ENCODE peak calls at places on chromosomes 11 and 22, in six cellular contexts. K is adrenal gland, J is neural crest cell, L is EL, D is endothelial cell, X is NCI-H2081. F is an unnamed sample.

GRCh38 chr11:65423516-65424199 is 1.1 kb downstream of the NEAT1 start:
- DNase-seq in K (no peak), J (no peak), L (peak), D (no peak), X (no peak), F (no peak)

GRCh38 chr11:102974552-102975280 is 19.2 kb upstream of the MMP13 start:
- DNase-seq in K (peak), J (no peak), L (peak), D (no peak), X (no peak), F (peak)

GRCh38 chr11:121671276-121672168 is 218.8 kb upstream of the SORL1-AS1 start:
- DNase-seq in K (no peak), J (no peak), L (no peak), D (no peak), X (peak), F (no peak)

GRCh38 chr22:17281026-17281809 is 62.0 kb upstream of the ADA2 start:
- DNase-seq in K (no peak), J (no peak), L (no peak), D (no peak), X (no peak), F (no peak)

GRCh38 chr11:107043242-107043991 is 25.1 kb upstream of the GUCY1A2 start:
- DNase-seq in K (no peak), J (no peak), L (peak), D (no peak), X (no peak), F (peak)

GRCh38 chr22:30511109-30511508 is 5.6 kb upstream of the SEC14L4 start:
- DNase-seq in K (no peak), J (no peak), L (no peak), D (no peak), X (no peak), F (no peak)

GRCh38 chr11:44983786-44984185 is 33.1 kb upstream of the TP53I11 start:
- DNase-seq in K (no peak), J (no peak), L (no peak), D (no peak), X (no peak), F (no peak)

GRCh38 chr22:28882878-28883656 is at the start of gene ZNRF3:
- DNase-seq in K (peak), J (peak), L (peak), D (peak), X (peak), F (peak)

GRCh38 chr11:131934006-131934405 is 563.6 kb downstream of the NTM start:
- DNase-seq in K (no peak), J (no peak), L (no peak), D (no peak), X (no peak), F (no peak)

GRCh38 chr22:36737776-36738175 is 34.2 kb upstream of the CACNG2 start:
- DNase-seq in K (peak), J (no peak), L (no peak), D (no peak), X (no peak), F (no peak)

GRCh38 chr11:132126973-132127900 is 756.8 kb downstream of the NTM start:
- DNase-seq in K (peak), J (peak), L (peak), D (peak), X (peak), F (peak)

GRCh38 chr11:96178014-96178745 is 164.8 kb downstream of the MAML2 start:
- DNase-seq in K (no peak), J (no peak), L (no peak), D (no peak), X (no peak), F (no peak)

GRCh38 chr11:65420506-65421203 is 1.9 kb upstream of the NEAT1 start:
- DNase-seq in K (no peak), J (no peak), L (no peak), D (no peak), X (no peak), F (no peak)

GRCh38 chr11:58844600-58844999 is at the start of gene GLYATL2:
- DNase-seq in K (no peak), J (no peak), L (no peak), D (no peak), X (no peak), F (no peak)

GRCh38 chr11:123080023-123080422 is 18.1 kb upstream of the HSPA8 start:
- DNase-seq in K (no peak), J (no peak), L (no peak), D (no peak), X (no peak), F (no peak)

GRCh38 chr22:19723990-19724827 is 870 bp downstream of the GP1BB start:
- DNase-seq in K (no peak), J (peak), L (no peak), D (peak), X (no peak), F (no peak)

GRCh38 chr11:15481871-15482270 is 367.1 kb downstream of the INSC start:
- DNase-seq in K (no peak), J (no peak), L (no peak), D (no peak), X (no peak), F (no peak)

GRCh38 chr11:2465201-2466068 is 20.6 kb downstream of the KCNQ1 start:
- DNase-seq in K (peak), J (no peak), L (no peak), D (no peak), X (no peak), F (no peak)

GRCh38 chr22:44859641-44860040 is 107.3 kb downstream of the ARHGAP8 start:
- DNase-seq in K (no peak), J (no peak), L (no peak), D (no peak), X (no peak), F (no peak)

GRCh38 chr11:37104380-37104779 is 506.3 kb upstream of the RAG2 start:
- DNase-seq in K (no peak), J (no peak), L (no peak), D (no peak), X (no peak), F (no peak)

GRCh38 chr22:35352214-35353111 is 28.4 kb upstream of the HMOX1 start:
- DNase-seq in K (peak), J (peak), L (no peak), D (peak), X (no peak), F (no peak)

GRCh38 chr11:102240502-102240901 is 76.8 kb upstream of the BIRC3 start:
- DNase-seq in K (no peak), J (no peak), L (peak), D (no peak), X (no peak), F (no peak)

GRCh38 chr11:119416606-119417580 is 6.1 kb downstream of the THY1 start:
- DNase-seq in K (no peak), J (no peak), L (peak), D (no peak), X (no peak), F (peak)

GRCh38 chr11:17531818-17532131 is 12.4 kb downstream of the USH1C start:
- DNase-seq in K (no peak), J (no peak), L (peak), D (no peak), X (no peak), F (peak)

F was measured in HT1080.